ENCODE peak calls at places on chromosomes 16 and 17, in seven cellular contexts. One of them, this sample, is unnamed.

GRCh38 chr17:50344712-50345380 is 1.1 kb upstream of the XYLT2 start:
- DNase-seq in neuronal stem cell: no peak
- DNase-seq in psoas muscle: no peak
- DNase-seq in right lobe of liver: no peak
- DNase-seq in CD8-positive, alpha-beta T cell: no peak
- DNase-seq in stomach: peak; percentile 69
- DNase-seq in cardiac muscle cell: no peak
- DNase-seq in this sample: no peak

GRCh38 chr16:2386990-2387389 is 42.3 kb upstream of the CCNF start:
- DNase-seq in psoas muscle: no peak
- DNase-seq in right lobe of liver: no peak
- DNase-seq in stomach: no peak
- DNase-seq in CD8-positive, alpha-beta T cell: no peak
- DNase-seq in cardiac muscle cell: no peak
- DNase-seq in neuronal stem cell: no peak
- DNase-seq in this sample: no peak

GRCh38 chr16:12866981-12867551 is 34.3 kb upstream of the SHISA9 start:
- DNase-seq in stomach: no peak
- DNase-seq in psoas muscle: no peak
- DNase-seq in CD8-positive, alpha-beta T cell: no peak
- DNase-seq in cardiac muscle cell: no peak
- DNase-seq in right lobe of liver: no peak
- DNase-seq in neuronal stem cell: no peak
- DNase-seq in this sample: no peak

GRCh38 chr16:22928882-22929281 is 114.9 kb downstream of the HS3ST2 start:
- DNase-seq in stomach: no peak
- DNase-seq in neuronal stem cell: no peak
- DNase-seq in right lobe of liver: no peak
- DNase-seq in psoas muscle: no peak
- DNase-seq in CD8-positive, alpha-beta T cell: no peak
- DNase-seq in cardiac muscle cell: no peak
- DNase-seq in this sample: no peak

GRCh38 chr16:67995423-67995822 is 3.9 kb downstream of the DPEP2 start:
- DNase-seq in psoas muscle: no peak
- DNase-seq in stomach: no peak
- DNase-seq in right lobe of liver: no peak
- DNase-seq in CD8-positive, alpha-beta T cell: no peak
- DNase-seq in cardiac muscle cell: no peak
- DNase-seq in neuronal stem cell: no peak
- DNase-seq in this sample: no peak

GRCh38 chr17:1142503-1143095 is 37.2 kb downstream of the ABR start:
- DNase-seq in right lobe of liver: no peak
- DNase-seq in psoas muscle: peak; percentile 59
- DNase-seq in stomach: no peak
- DNase-seq in CD8-positive, alpha-beta T cell: no peak
- DNase-seq in neuronal stem cell: no peak
- DNase-seq in cardiac muscle cell: no peak
- DNase-seq in this sample: peak; percentile 53

GRCh38 chr17:38853292-38854219 is at the start of gene RPL23:
- DNase-seq in neuronal stem cell: peak; percentile 96
- DNase-seq in CD8-positive, alpha-beta T cell: peak; percentile 86
- DNase-seq in cardiac muscle cell: peak; percentile 98
- DNase-seq in right lobe of liver: peak; percentile 91
- DNase-seq in psoas muscle: peak; percentile 94
- DNase-seq in stomach: peak; percentile 96
- DNase-seq in this sample: peak; percentile 98

GRCh38 chr16:23145186-23145585 is 4.1 kb downstream of the USP31 start:
- DNase-seq in CD8-positive, alpha-beta T cell: no peak
- DNase-seq in stomach: no peak
- DNase-seq in right lobe of liver: no peak
- DNase-seq in neuronal stem cell: no peak
- DNase-seq in cardiac muscle cell: no peak
- DNase-seq in psoas muscle: no peak
- DNase-seq in this sample: no peak

GRCh38 chr17:47687748-47688147 is 6.2 kb upstream of the TBKBP1 start:
- DNase-seq in stomach: no peak
- DNase-seq in psoas muscle: no peak
- DNase-seq in right lobe of liver: no peak
- DNase-seq in neuronal stem cell: no peak
- DNase-seq in CD8-positive, alpha-beta T cell: no peak
- DNase-seq in cardiac muscle cell: no peak
- DNase-seq in this sample: peak; percentile 43

GRCh38 chr17:12098568-12098967 is 77.9 kb downstream of the MAP2K4 start:
- DNase-seq in CD8-positive, alpha-beta T cell: no peak
- DNase-seq in stomach: no peak
- DNase-seq in right lobe of liver: no peak
- DNase-seq in psoas muscle: no peak
- DNase-seq in neuronal stem cell: no peak
- DNase-seq in cardiac muscle cell: no peak
- DNase-seq in this sample: no peak

GRCh38 chr17:8702996-8703395 is 41.6 kb downstream of the CCDC42 start:
- DNase-seq in neuronal stem cell: no peak
- DNase-seq in right lobe of liver: no peak
- DNase-seq in cardiac muscle cell: no peak
- DNase-seq in stomach: no peak
- DNase-seq in CD8-positive, alpha-beta T cell: no peak
- DNase-seq in psoas muscle: no peak
- DNase-seq in this sample: no peak

GRCh38 chr17:17107891-17108680 is 65.8 kb downstream of the MPRIP start:
- DNase-seq in CD8-positive, alpha-beta T cell: no peak
- DNase-seq in stomach: peak; percentile 39
- DNase-seq in neuronal stem cell: no peak
- DNase-seq in right lobe of liver: no peak
- DNase-seq in psoas muscle: no peak
- DNase-seq in cardiac muscle cell: no peak
- DNase-seq in this sample: peak; percentile 60

GRCh38 chr17:75601057-75601987 is 13.7 kb downstream of the MYO15B start:
- DNase-seq in cardiac muscle cell: peak; percentile 67
- DNase-seq in CD8-positive, alpha-beta T cell: peak; percentile 47
- DNase-seq in psoas muscle: peak; percentile 46
- DNase-seq in neuronal stem cell: peak; percentile 54
- DNase-seq in right lobe of liver: peak; percentile 41
- DNase-seq in stomach: peak; percentile 74
- DNase-seq in this sample: peak; percentile 13
- H3K4me3 ChIP-seq in cardiac muscle cell: no peak overlapping the region
- H3K4me3 ChIP-seq in CD8-positive, alpha-beta T cell: no peak overlapping the region
- H3K4me3 ChIP-seq in psoas muscle: no peak overlapping the region
- H3K4me3 ChIP-seq in neuronal stem cell: no peak overlapping the region
- H3K4me3 ChIP-seq in right lobe of liver: no peak overlapping the region
- H3K4me3 ChIP-seq in stomach: no peak overlapping the region
- H3K4me3 ChIP-seq in this sample: no peak overlapping the region

GRCh38 chr16:85627102-85627834 is 14.1 kb downstream of the GSE1 start:
- DNase-seq in CD8-positive, alpha-beta T cell: no peak
- DNase-seq in right lobe of liver: no peak
- DNase-seq in neuronal stem cell: no peak
- DNase-seq in psoas muscle: no peak
- DNase-seq in stomach: no peak
- DNase-seq in cardiac muscle cell: no peak
- DNase-seq in this sample: no peak
- H3K4me3 ChIP-seq in CD8-positive, alpha-beta T cell: no peak overlapping the region
- H3K4me3 ChIP-seq in right lobe of liver: no peak overlapping the region
- H3K4me3 ChIP-seq in neuronal stem cell: no peak overlapping the region
- H3K4me3 ChIP-seq in psoas muscle: peak overlapping the region; percentile 43
- H3K4me3 ChIP-seq in stomach: no peak overlapping the region
- H3K4me3 ChIP-seq in cardiac muscle cell: no peak overlapping the region
- H3K4me3 ChIP-seq in this sample: no peak overlapping the region

DNA sequence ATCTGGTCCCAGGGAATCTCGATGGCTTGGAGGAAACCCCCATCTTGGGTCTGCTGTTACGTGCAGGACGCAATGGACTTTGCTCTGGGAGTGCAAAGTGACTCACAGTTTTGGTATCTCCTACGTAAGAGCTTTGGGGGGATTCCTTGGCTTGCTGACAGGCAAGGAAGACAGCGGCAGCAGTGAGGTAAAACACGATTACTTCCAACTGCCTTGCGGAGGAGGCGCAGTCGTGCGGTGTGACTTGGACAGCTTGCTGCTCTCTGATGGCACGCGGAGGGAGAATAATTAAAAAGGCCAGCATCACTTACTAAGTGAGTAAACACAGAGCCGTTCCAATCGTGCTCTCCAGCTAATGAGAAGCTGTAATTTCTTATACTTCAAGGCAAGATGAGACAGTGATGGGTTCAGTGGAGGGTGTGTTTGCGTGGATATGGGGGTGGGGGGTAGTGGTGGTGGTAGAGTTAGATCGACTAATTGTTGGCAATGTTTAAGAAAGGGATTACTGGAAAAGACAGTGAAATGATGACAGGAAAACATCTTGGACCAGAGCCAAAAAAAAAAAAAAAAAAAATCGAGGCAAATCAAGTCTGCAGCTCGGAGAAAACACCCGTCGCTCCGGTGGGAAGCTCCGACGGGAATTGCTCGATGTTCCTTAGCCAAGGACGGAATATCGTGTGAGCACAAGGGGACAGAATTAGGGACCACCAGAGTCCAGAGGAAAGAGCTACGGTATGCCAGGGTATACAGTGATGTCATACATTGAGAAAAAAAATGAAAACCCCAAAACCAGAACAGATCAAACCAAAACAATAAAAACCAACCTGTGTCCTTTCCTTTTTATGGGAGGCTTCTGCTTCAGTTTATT is 184.9 kb upstream of the ZFHX3 start:
- DNase-seq in right lobe of liver: peak; percentile 20
- DNase-seq in stomach: no peak
- DNase-seq in neuronal stem cell: no peak
- DNase-seq in cardiac muscle cell: no peak
- DNase-seq in psoas muscle: peak; percentile 42
- DNase-seq in CD8-positive, alpha-beta T cell: no peak
- DNase-seq in this sample: peak; percentile 91
- H3K4me3 ChIP-seq in right lobe of liver: no peak overlapping the region
- H3K4me3 ChIP-seq in stomach: peak overlapping the region; percentile 7
- H3K4me3 ChIP-seq in neuronal stem cell: no peak overlapping the region
- H3K4me3 ChIP-seq in cardiac muscle cell: no peak overlapping the region
- H3K4me3 ChIP-seq in psoas muscle: peak overlapping the region; percentile 34
- H3K4me3 ChIP-seq in CD8-positive, alpha-beta T cell: no peak overlapping the region
- H3K4me3 ChIP-seq in this sample: peak overlapping the region; percentile 28

GRCh38 chr16:17281052-17281451 is 189.7 kb downstream of the XYLT1 start:
- DNase-seq in stomach: no peak
- DNase-seq in CD8-positive, alpha-beta T cell: no peak
- DNase-seq in cardiac muscle cell: no peak
- DNase-seq in psoas muscle: no peak
- DNase-seq in right lobe of liver: no peak
- DNase-seq in neuronal stem cell: no peak
- DNase-seq in this sample: no peak
- H3K4me3 ChIP-seq in stomach: no peak overlapping the region
- H3K4me3 ChIP-seq in CD8-positive, alpha-beta T cell: no peak overlapping the region
- H3K4me3 ChIP-seq in cardiac muscle cell: no peak overlapping the region
- H3K4me3 ChIP-seq in psoas muscle: no peak overlapping the region
- H3K4me3 ChIP-seq in right lobe of liver: no peak overlapping the region
- H3K4me3 ChIP-seq in neuronal stem cell: no peak overlapping the region
- H3K4me3 ChIP-seq in this sample: no peak overlapping the region

DNA sequence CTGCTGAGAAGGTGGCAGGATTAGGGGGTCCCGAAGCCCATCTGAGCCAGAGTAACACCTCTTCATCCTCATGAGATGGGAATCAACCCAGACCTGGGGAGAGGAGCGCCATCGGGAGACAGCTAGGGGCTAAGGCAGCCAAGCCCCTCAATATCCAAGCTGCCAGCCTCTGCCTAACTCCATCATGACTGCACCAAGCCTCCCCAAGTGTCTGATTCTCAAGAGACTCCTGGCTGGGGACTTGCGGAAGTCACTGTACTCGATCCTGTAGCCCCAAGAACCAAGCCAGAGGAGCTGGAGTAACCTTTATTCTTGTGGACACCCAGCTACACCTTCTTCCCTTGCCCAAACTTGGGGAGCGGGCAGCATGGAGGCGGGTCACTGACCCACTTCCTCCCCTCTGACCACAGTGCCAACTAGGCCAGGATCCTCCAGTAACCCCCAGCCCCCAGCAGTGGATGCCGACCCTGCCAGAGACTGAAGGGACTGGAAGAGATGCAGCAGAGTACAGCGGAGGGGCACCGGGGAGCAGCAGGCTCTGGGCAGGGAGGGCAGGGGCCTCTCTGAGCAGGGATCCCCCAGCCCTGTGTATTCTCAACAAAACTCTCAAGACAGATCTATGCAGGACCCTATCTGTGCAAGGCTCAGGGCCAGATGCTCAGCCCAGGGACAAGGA is 13.3 kb downstream of the HDAC5 start:
- DNase-seq in stomach: no peak
- DNase-seq in psoas muscle: no peak
- DNase-seq in neuronal stem cell: no peak
- DNase-seq in right lobe of liver: no peak
- DNase-seq in cardiac muscle cell: no peak
- DNase-seq in CD8-positive, alpha-beta T cell: no peak
- DNase-seq in this sample: no peak
- H3K4me3 ChIP-seq in stomach: peak overlapping the region; percentile 39
- H3K4me3 ChIP-seq in psoas muscle: peak overlapping the region; percentile 72
- H3K4me3 ChIP-seq in neuronal stem cell: no peak overlapping the region
- H3K4me3 ChIP-seq in right lobe of liver: peak overlapping the region; percentile 58
- H3K4me3 ChIP-seq in cardiac muscle cell: peak overlapping the region; percentile 23
- H3K4me3 ChIP-seq in CD8-positive, alpha-beta T cell: no peak overlapping the region
- H3K4me3 ChIP-seq in this sample: peak overlapping the region; percentile 57

GRCh38 chr16:56510544-56510943 is 9.3 kb downstream of the BBS2 start:
- DNase-seq in psoas muscle: no peak
- DNase-seq in cardiac muscle cell: no peak
- DNase-seq in stomach: no peak
- DNase-seq in neuronal stem cell: no peak
- DNase-seq in CD8-positive, alpha-beta T cell: no peak
- DNase-seq in right lobe of liver: no peak
- DNase-seq in this sample: no peak

GRCh38 chr16:56506941-56507340 is 12.9 kb downstream of the BBS2 start:
- DNase-seq in right lobe of liver: no peak
- DNase-seq in stomach: no peak
- DNase-seq in psoas muscle: no peak
- DNase-seq in neuronal stem cell: no peak
- DNase-seq in cardiac muscle cell: no peak
- DNase-seq in CD8-positive, alpha-beta T cell: no peak
- DNase-seq in this sample: peak; percentile 79

GRCh38 chr16:56505174-56505573 is 14.7 kb downstream of the BBS2 start:
- DNase-seq in cardiac muscle cell: no peak
- DNase-seq in psoas muscle: no peak
- DNase-seq in neuronal stem cell: no peak
- DNase-seq in CD8-positive, alpha-beta T cell: no peak
- DNase-seq in right lobe of liver: no peak
- DNase-seq in stomach: no peak
- DNase-seq in this sample: no peak
- H3K4me3 ChIP-seq in cardiac muscle cell: no peak overlapping the region
- H3K4me3 ChIP-seq in psoas muscle: no peak overlapping the region
- H3K4me3 ChIP-seq in neuronal stem cell: no peak overlapping the region
- H3K4me3 ChIP-seq in CD8-positive, alpha-beta T cell: no peak overlapping the region
- H3K4me3 ChIP-seq in right lobe of liver: no peak overlapping the region
- H3K4me3 ChIP-seq in stomach: no peak overlapping the region
- H3K4me3 ChIP-seq in this sample: no peak overlapping the region

This sample was measured in fibroblast of the aortic adventitia.